ENCODE peak calls at places on chromosome 13, in five cellular contexts. K is IMR-90, Z is pancreas, B is PC-3, Y is uterus. C is an unnamed sample.

GRCh38 chr13:78589206-78589605 is 14.1 kb downstream of the POU4F1 start:
- DNase-seq in K (peak; percentile 9), Y (no peak), Z (peak; percentile 64), B (peak; percentile 48), C (no peak)

GRCh38 chr13:89279374-89279773 is 1608.2 kb downstream of the SLITRK5 start:
- DNase-seq in Y (no peak), B (peak; percentile 11), K (no peak), Z (no peak), C (no peak)

GRCh38 chr13:77079902-77080413 is 53.0 kb upstream of the FBXL3 start:
- DNase-seq in Y (no peak), K (no peak), Z (no peak), B (no peak), C (no peak)

GRCh38 chr13:110702591-110703526 is 3.1 kb downstream of the CARS2 start:
- DNase-seq in Z (no peak), B (no peak), K (peak; percentile 62), Y (no peak), C (no peak)

GRCh38 chr13:43804461-43805070 is 17.8 kb upstream of the ENOX1 start:
- DNase-seq in K (peak; percentile 78), Z (no peak), B (peak; percentile 82), Y (no peak), C (no peak)

GRCh38 chr13:83819156-83819555 is 63.1 kb downstream of the SLITRK1 start:
- DNase-seq in Y (no peak), B (no peak), Z (no peak), K (no peak), C (no peak)

GRCh38 chr13:36193151-36193855 is 21.1 kb downstream of the SOHLH2 start:
- DNase-seq in B (peak; percentile 63), Y (no peak), K (no peak), Z (no peak), C (no peak)

GRCh38 chr13:101144808-101145419 is 271.4 kb downstream of the NALCN start:
- DNase-seq in B (peak; percentile 74), K (peak; percentile 71), Y (no peak), Z (no peak), C (no peak)

GRCh38 chr13:42498521-42498920 is 75.4 kb upstream of the TNFSF11 start:
- DNase-seq in B (no peak), K (no peak), Z (no peak), Y (no peak), C (no peak)

GRCh38 chr13:18964942-18965341 is 216.7 kb downstream of the TUBA3C start:
- DNase-seq in Y (no peak), B (no peak), Z (no peak), K (no peak), C (no peak)

GRCh38 chr13:20416223-20416622 is 109.4 kb downstream of the CRYL1 start:
- DNase-seq in Z (no peak), Y (no peak), K (no peak), B (no peak), C (no peak)
- H3K4me1 ChIP-seq in Z (peaks cover 3% of the 10 kb centered on the region), Y (no peaks in the 10 kb centered on the region), K (peaks cover 7% of the 10 kb centered on the region), B (peaks cover 27% of the 10 kb centered on the region), C (peaks cover 10% of the 10 kb centered on the region)

GRCh38 chr13:40982772-40983171 is 36.3 kb downstream of the ELF1 start:
- DNase-seq in Z (no peak), K (peak; percentile 52), B (no peak), Y (peak; percentile 43), C (no peak)

GRCh38 chr13:40984670-40985366 is 34.3 kb downstream of the ELF1 start:
- DNase-seq in K (no peak), Y (no peak), B (no peak), Z (no peak), C (no peak)

GRCh38 chr13:40983269-40983668 is 35.8 kb downstream of the ELF1 start:
- DNase-seq in Y (no peak), B (no peak), Z (no peak), K (no peak), C (no peak)

GRCh38 chr13:40985596-40986327 is 33.4 kb downstream of the ELF1 start:
- DNase-seq in B (no peak), Y (no peak), K (no peak), Z (no peak), C (no peak)

DNA sequence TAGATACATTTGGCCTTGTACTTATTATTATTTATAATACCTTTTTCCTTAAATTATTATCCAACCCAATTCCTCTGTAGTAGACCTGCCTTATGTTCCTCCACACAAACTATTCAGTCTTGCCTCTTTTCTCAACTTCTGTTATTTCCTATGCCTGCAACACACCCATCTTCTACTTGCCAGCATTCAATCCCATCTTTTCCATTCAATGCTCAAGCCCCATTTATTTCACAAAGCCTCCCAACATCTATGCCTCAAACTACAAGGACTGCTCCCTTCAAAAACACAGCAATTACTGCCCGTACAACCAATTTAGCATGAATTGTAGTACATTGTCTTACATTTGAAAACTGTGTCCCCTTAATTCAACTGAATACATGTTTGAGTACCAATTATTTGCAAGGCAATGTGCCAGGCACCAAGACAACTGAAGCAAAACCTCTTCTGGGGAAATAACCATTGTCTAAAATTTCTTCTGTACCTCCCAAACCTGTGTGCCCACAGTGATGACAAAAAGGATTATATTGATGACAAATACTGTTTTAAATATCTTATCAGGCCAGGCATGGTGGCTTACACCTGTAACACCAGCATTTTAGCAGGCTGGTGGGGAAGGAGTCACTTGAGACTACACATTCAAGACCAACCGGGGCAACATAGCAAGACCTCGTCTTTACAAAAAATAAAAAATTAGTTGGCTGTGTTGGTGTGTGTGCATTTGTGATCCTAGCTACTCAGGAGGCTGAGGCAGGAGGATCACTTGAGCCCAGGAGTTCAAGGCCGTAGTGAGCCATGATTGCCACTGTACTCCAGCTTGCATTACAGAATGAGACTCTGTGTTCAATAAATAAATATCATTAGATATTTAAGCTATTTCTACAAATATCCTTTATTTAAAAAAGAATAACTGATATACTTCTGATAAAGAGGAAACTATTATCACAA is 35.1 kb downstream of the ELF1 start:
- DNase-seq in Z (no peak), Y (no peak), B (no peak), K (no peak), C (no peak)
- H3K4me1 ChIP-seq in Z (peaks cover 62% of the 10 kb centered on the region), Y (no peaks in the 10 kb centered on the region), B (peaks cover 10% of the 10 kb centered on the region), K (peaks cover 5% of the 10 kb centered on the region), C (peaks cover 28% of the 10 kb centered on the region)

GRCh38 chr13:31775148-31775547 is 35.8 kb downstream of the RXFP2 start:
- DNase-seq in Z (no peak), K (no peak), Y (no peak), B (no peak), C (no peak)
- H3K4me1 ChIP-seq in Z (no peaks in the 10 kb centered on the region), K (peaks cover 5% of the 10 kb centered on the region), Y (no peaks in the 10 kb centered on the region), B (no peaks in the 10 kb centered on the region), C (peaks cover 50% of the 10 kb centered on the region)

GRCh38 chr13:99311748-99312492 is 4.7 kb upstream of the GPR183 start:
- DNase-seq in K (no peak), B (no peak), Y (peak; percentile 50), Z (no peak), C (no peak)
- H3K4me1 ChIP-seq in K (peaks cover 22% of the 10 kb centered on the region), B (peaks cover 33% of the 10 kb centered on the region), Y (no peaks in the 10 kb centered on the region), Z (peaks cover under 1% of the 10 kb centered on the region), C (peaks cover 24% of the 10 kb centered on the region)

C was measured in thoracic aorta.